ENCODE peak calls at places on chromosomes 7 and 10, in seven cellular contexts. F is Panc1, K is K562, M is H9, L is AG04450, S is stomach, U is astrocyte. Q is an unnamed sample.

GRCh38 chr10:66180651-66181318 is 745.1 kb upstream of the LRRTM3 start:
- DNase-seq in F (peak), K (peak), M (no peak), L (peak), S (no peak), U (peak), Q (no peak)

GRCh38 chr7:108559253-108559652 is 10.3 kb downstream of the THAP5 start:
- DNase-seq in F (no peak), K (no peak), M (no peak), L (no peak), S (no peak), U (no peak), Q (no peak)

GRCh38 chr7:92836489-92837213 is at the start of gene CDK6:
- DNase-seq in F (no peak), K (peak), M (peak), L (no peak), S (peak), U (peak), Q (peak)

GRCh38 chr10:122113161-122113944 is 124.4 kb downstream of the TACC2 start:
- DNase-seq in F (no peak), K (peak), M (peak), L (peak), S (peak), U (peak), Q (peak)

GRCh38 chr10:17474595-17474994 is 20.2 kb upstream of the ST8SIA6 start:
- DNase-seq in F (no peak), K (peak), M (no peak), L (no peak), S (no peak), U (no peak), Q (no peak)

GRCh38 chr7:42315096-42315495 is 78.1 kb upstream of the GLI3 start:
- DNase-seq in F (no peak), K (no peak), M (no peak), L (no peak), S (no peak), U (no peak), Q (no peak)

GRCh38 chr7:3979956-3980643 is 679.0 kb downstream of the SDK1 start:
- DNase-seq in F (no peak), K (no peak), M (no peak), L (no peak), S (no peak), U (peak), Q (no peak)

GRCh38 chr7:131188367-131189339 is 139.0 kb upstream of the MKLN1 start:
- DNase-seq in F (peak), K (peak), M (no peak), L (peak), S (no peak), U (peak), Q (no peak)

GRCh38 chr10:3961082-3961481 is 176.1 kb upstream of the KLF6 start:
- DNase-seq in F (no peak), K (no peak), M (no peak), L (no peak), S (no peak), U (no peak), Q (no peak)

GRCh38 chr10:35540296-35541164 is 64.6 kb upstream of the GJD4 start:
- DNase-seq in F (no peak), K (no peak), M (no peak), L (no peak), S (no peak), U (no peak), Q (no peak)

GRCh38 chr10:102648269-102648888 is 4.1 kb downstream of the TRIM8 start:
- DNase-seq in F (no peak), K (no peak), M (no peak), L (no peak), S (no peak), U (no peak), Q (no peak)
- H3K27ac ChIP-seq in F (no peak), K (no peak), M (no peak), L (peak), S (peak), U (no peak), Q (no peak)

DNA sequence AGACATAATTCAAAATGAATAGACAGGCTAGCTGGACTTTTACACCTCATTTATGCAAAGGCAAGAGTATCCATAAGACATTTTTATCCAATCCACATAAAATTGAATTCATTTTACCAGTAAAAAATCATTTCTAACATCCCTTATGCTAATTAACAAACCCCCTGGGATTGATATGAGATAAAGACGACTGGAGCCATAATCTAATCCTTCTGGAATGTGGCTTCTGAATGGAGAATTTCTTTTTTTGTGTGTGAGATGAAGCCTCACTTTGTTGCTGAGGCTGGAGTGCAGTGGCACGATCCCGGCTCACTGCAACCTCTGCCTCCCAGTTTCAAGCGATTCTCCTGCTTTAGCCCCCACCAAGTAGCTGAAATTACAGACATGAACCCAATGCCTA is 90.4 kb downstream of the AKR1D1 start:
- DNase-seq in F (no peak), K (no peak), M (no peak), L (no peak), S (no peak), U (no peak), Q (no peak)
- TF ChIP-seq CTCF in F (no peak), K (no peak), M (no peak), L (no peak), S (no peak), U (no peak), Q (no peak)

GRCh38 chr7:22561895-22562593 is 62.1 kb upstream of the STEAP1B start:
- DNase-seq in F (no peak), K (no peak), M (no peak), L (no peak), S (no peak), U (peak), Q (peak)

GRCh38 chr7:22564511-22565045 is 64.6 kb upstream of the STEAP1B start:
- DNase-seq in F (peak), K (no peak), M (no peak), L (no peak), S (no peak), U (peak), Q (no peak)

GRCh38 chr7:22563621-22564241 is 63.7 kb upstream of the STEAP1B start:
- DNase-seq in F (no peak), K (no peak), M (no peak), L (no peak), S (no peak), U (peak), Q (no peak)

GRCh38 chr7:22561356-22561755 is 61.4 kb upstream of the STEAP1B start:
- DNase-seq in F (peak), K (no peak), M (peak), L (peak), S (no peak), U (peak), Q (peak)

GRCh38 chr7:22563115-22563514 is 63.1 kb upstream of the STEAP1B start:
- DNase-seq in F (peak), K (peak), M (no peak), L (no peak), S (no peak), U (no peak), Q (peak)
- H3K27ac ChIP-seq in F (peak), K (no peak), M (no peak), L (peak), S (no peak), U (peak), Q (peak)

GRCh38 chr7:77838929-77839491 is 40.4 kb downstream of the PHTF2 start:
- DNase-seq in F (no peak), K (no peak), M (no peak), L (no peak), S (no peak), U (no peak), Q (no peak)

GRCh38 chr7:77839919-77840318 is 41.3 kb downstream of the PHTF2 start:
- DNase-seq in F (no peak), K (no peak), M (no peak), L (no peak), S (no peak), U (no peak), Q (no peak)

GRCh38 chr7:77837966-77838365 is 39.4 kb downstream of the PHTF2 start:
- DNase-seq in F (no peak), K (no peak), M (no peak), L (no peak), S (no peak), U (no peak), Q (no peak)

GRCh38 chr7:77846317-77847092 is 47.9 kb downstream of the PHTF2 start:
- DNase-seq in F (no peak), K (no peak), M (no peak), L (no peak), S (no peak), U (no peak), Q (no peak)

DNA sequence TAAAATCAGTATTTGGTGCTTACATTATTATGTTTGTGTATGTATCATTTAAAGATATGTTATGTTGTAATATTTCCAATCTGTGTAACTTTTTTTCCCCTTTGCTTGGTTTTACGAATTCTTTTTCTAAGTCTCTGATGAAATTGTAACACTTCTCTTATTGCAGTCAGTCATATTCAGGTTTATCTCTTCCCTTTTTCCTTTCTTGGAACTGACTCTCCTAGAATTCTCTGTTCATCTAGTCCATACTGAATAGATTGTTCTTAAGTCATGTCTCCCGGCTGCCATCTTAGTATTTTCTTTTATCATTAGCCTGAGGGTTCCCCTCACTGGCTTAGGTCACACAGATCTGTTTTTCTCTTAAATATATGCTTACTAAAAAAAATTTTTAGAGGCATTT is 44.6 kb downstream of the PHTF2 start:
- DNase-seq in F (no peak), K (no peak), M (no peak), L (no peak), S (no peak), U (no peak), Q (no peak)
- TF ChIP-seq CTCF in F (no peak), K (no peak), M (no peak), L (no peak), S (no peak), U (no peak), Q (no peak)

GRCh38 chr10:77430530-77430929 is 207.1 kb downstream of the KCNMA1 start:
- DNase-seq in F (no peak), K (no peak), M (no peak), L (no peak), S (no peak), U (no peak), Q (no peak)
- H3K27ac ChIP-seq in F (no peak), K (no peak), M (no peak), L (no peak), S (no peak), U (no peak), Q (no peak)